ENCODE peak calls at places on chromosomes 11 and 22, in four cellular contexts. S is prostate gland, J is IMR-90, R is adrenal gland. I is an unnamed sample.
A peak's percentile ranks its signal among the peaks of the same experiment; 100 is the strongest.

GRCh38 chr22:26428515-26429457 is at the start of gene ASPHD2:
- DNase-seq in S (peak; percentile 48), J (peak; percentile 51), R (peak; percentile 29), I (peak; percentile 61)

GRCh38 chr11:70387564-70387963 is 10.8 kb upstream of the CTTN start:
- DNase-seq in S (no peak), J (no peak), R (no peak), I (no peak)

GRCh38 chr22:17283423-17283822 is 64.2 kb upstream of the ADA2 start:
- DNase-seq in S (no peak), J (no peak), R (no peak), I (no peak)

GRCh38 chr11:76159983-76160661 is 46.2 kb downstream of the WNT11 start:
- DNase-seq in S (no peak), J (no peak), R (no peak), I (no peak)

GRCh38 chr11:114317738-114318137 is 21.5 kb downstream of the NNMT start:
- DNase-seq in S (no peak), J (peak; percentile 67), R (no peak), I (peak; percentile 12)

GRCh38 chr22:41857160-41857859 is 24.4 kb downstream of the SREBF2 start:
- DNase-seq in S (peak; percentile 29), J (peak; percentile 72), R (peak; percentile 69), I (peak; percentile 71)

GRCh38 chr22:43262990-43263644 is 76.2 kb upstream of the TTLL12 start:
- DNase-seq in S (no peak), J (no peak), R (no peak), I (peak; percentile 42)

GRCh38 chr22:20494978-20495860 is at the start of gene KLHL22:
- DNase-seq in S (no peak), J (peak; percentile 26), R (peak; percentile 49), I (peak; percentile 86)

GRCh38 chr11:2688381-2689231 is 11.2 kb downstream of the KCNQ1OT1 start:
- DNase-seq in S (no peak), J (no peak), R (peak; percentile 8), I (no peak)

GRCh38 chr11:69297926-69298777 is 4.2 kb downstream of the MYEOV start:
- DNase-seq in S (peak; percentile 20), J (peak; percentile 82), R (peak; percentile 73), I (peak; percentile 23)

GRCh38 chr11:69467646-69468045 is 13.8 kb upstream of the LINC01488 start:
- DNase-seq in S (no peak), J (no peak), R (no peak), I (no peak)

GRCh38 chr22:49826603-49827306 is 918 bp downstream of the BRD1 start:
- DNase-seq in S (peak; percentile 33), J (peak; percentile 32), R (peak; percentile 60), I (peak; percentile 75)

GRCh38 chr11:112797653-112798293 is 163.4 kb upstream of the NCAM1 start:
- DNase-seq in S (no peak), J (no peak), R (peak; percentile 67), I (peak; percentile 14)

GRCh38 chr11:6606471-6607189 is 3.1 kb downstream of the ILK start:
- DNase-seq in S (peak; percentile 86), J (peak; percentile 95), R (peak; percentile 92), I (peak; percentile 52)

GRCh38 chr11:6601041-6601461 is 2.4 kb downstream of the RRP8 start:
- DNase-seq in S (peak; percentile 4), J (no peak), R (no peak), I (no peak)

GRCh38 chr11:6604081-6604626 is 580 bp downstream of the ILK start:
- DNase-seq in S (peak; percentile 35), J (peak; percentile 70), R (peak; percentile 61), I (peak; percentile 70)

GRCh38 chr11:6602096-6602940 is 1.1 kb downstream of the RRP8 start:
- DNase-seq in S (peak; percentile 3), J (no peak), R (no peak), I (peak; percentile 47)

GRCh38 chr11:6603287-6604080 is at the start of the genes ILK and RRP8:
- DNase-seq in S (peak; percentile 90), J (peak; percentile 86), R (peak; percentile 93), I (peak; percentile 91)
- TF ChIP-seq POLR2A in S (peak; percentile 81), J (peak; percentile 30), R (peak; percentile 69), I (peak; percentile 79)

GRCh38 chr11:59267738-59268475 is 55.2 kb upstream of the MPEG1 start:
- DNase-seq in S (no peak), J (no peak), R (no peak), I (no peak)
- TF ChIP-seq POLR2A in S (no peak), J (no peak), R (no peak), I (no peak)

GRCh38 chr11:134068829-134069425 is at the start of gene JAM3:
- DNase-seq in S (peak; percentile 90), J (peak; percentile 90), R (peak; percentile 97), I (peak; percentile 82)
- TF ChIP-seq POLR2A in S (peak; percentile 75), J (peak; percentile 69), R (peak; percentile 73), I (no peak)

DNA sequence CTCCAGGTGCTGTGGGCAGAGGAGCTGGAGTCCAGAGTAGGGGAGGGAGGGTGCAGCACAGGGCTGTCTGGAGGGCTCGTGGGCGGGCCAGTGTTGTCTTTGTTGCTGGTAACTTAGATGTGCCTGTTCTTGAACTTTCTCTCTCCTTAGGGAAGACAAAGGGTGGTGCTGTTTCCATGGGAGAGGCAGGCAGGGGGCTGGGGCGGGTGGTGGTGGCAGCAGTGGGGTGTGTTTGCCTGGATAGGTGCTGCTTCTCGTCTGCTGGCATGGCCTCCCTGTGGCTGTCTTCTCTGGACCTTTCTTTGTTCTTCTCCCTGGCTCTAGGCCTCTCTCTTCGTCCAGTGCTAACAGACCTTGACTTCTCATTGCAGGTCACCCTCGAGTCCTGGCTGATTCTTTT is 8.5 kb downstream of the SIDT2 start:
- DNase-seq in S (no peak), J (no peak), R (peak; percentile 8), I (no peak)
- TF ChIP-seq POLR2A in S (no peak), J (no peak), R (no peak), I (no peak)

GRCh38 chr11:19237381-19237780 is 3.4 kb downstream of the E2F8 start:
- DNase-seq in S (no peak), J (no peak), R (no peak), I (no peak)

GRCh38 chr11:19234428-19234827 is 6.3 kb downstream of the E2F8 start:
- DNase-seq in S (no peak), J (no peak), R (no peak), I (no peak)

GRCh38 chr11:19229671-19230070 is 11.1 kb downstream of the E2F8 start:
- DNase-seq in S (no peak), J (no peak), R (no peak), I (no peak)

GRCh38 chr11:19228956-19229355 is 11.8 kb downstream of the E2F8 start:
- DNase-seq in S (no peak), J (no peak), R (no peak), I (no peak)

DNA sequence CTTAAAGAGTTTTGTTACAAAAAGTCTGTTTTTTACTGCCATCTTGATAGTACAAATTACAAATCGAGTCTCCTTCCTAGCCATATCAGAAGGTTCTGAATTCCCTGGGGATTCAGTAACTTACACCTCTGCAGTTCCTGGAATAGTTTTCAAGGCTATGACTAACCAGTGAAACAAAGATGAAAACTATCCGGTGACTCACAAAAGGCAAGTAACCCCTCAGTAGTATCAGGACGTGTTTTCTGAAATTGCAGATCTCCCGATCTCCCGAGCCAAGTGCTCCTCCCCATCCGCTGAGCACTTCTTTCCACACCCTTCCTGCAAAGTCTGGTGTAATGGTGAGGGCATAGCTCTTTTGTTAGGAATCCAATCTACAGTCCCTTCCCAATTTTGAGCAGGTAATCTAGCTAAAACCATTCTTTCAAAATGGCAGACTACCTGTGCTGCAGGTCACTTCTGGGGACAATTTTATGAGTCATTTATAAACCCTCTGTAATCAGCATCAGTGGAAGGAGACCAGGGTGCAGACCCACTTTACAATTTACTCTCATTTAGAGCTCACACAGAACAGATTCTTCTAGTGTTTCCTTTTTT is 7.7 kb downstream of the E2F8 start:
- DNase-seq in S (no peak), J (peak; percentile 87), R (peak; percentile 33), I (no peak)
- TF ChIP-seq POLR2A in S (no peak), J (no peak), R (no peak), I (peak; percentile 32)

GRCh38 chr11:62542750-62543567 is 3.6 kb downstream of the AHNAK start:
- DNase-seq in S (peak; percentile 64), J (peak; percentile 70), R (peak; percentile 72), I (peak; percentile 88)

GRCh38 chr11:62538470-62539237 is 8.0 kb downstream of the AHNAK start:
- DNase-seq in S (no peak), J (no peak), R (no peak), I (no peak)

GRCh38 chr11:62539238-62539925 is 7.2 kb downstream of the AHNAK start:
- DNase-seq in S (no peak), J (peak; percentile 93), R (peak; percentile 77), I (peak; percentile 86)

GRCh38 chr11:62542111-62542745 is 4.4 kb downstream of the AHNAK start:
- DNase-seq in S (no peak), J (peak; percentile 23), R (no peak), I (no peak)

DNA sequence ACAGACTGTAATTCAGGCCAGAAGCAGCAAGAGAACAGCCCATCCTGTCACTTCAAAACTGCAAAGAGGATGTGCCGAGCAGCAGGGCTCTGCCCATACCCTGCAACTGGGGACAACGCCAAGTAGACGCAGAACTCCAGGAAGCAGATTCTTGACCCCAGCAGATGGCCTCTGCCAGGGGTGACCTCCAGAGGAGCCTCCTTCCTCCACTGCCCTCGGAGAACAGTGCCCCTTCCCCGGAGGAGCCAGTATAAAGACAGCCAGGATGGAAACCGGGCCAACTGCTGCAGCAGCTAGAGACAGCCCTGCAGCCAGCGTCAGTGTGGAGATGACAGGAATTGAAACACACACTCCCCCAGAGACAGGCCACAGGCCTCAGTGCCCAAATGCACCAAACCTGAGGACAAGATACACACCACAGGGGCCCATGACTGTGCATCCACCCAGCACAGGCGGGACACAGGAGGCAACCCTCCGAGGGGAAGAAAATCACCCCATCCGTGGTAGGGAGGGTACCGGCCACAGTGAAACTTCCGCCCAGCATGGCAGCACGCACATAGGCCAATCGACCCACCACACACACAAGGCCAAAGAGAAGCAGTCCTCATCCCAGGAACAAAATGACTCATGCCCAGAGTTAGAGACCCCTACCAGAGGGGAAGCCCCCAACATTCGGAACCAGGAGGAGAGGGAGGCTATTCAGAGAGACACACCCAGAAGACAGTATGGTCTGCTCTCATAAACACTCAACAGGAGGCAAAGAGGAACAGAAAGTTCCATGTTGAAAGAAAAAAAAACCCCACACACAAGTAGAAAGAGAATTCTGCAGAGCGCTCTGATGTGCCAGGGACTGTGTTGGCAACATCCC is 5.6 kb downstream of the AHNAK start:
- DNase-seq in S (no peak), J (peak; percentile 4), R (no peak), I (no peak)
- TF ChIP-seq POLR2A in S (no peak), J (no peak), R (no peak), I (no peak)

GRCh38 chr22:46792061-46792796 is 29.8 kb downstream of the TBC1D22A start:
- DNase-seq in S (no peak), J (no peak), R (no peak), I (no peak)

GRCh38 chr22:46794491-46794890 is 32.0 kb downstream of the TBC1D22A start:
- DNase-seq in S (no peak), J (no peak), R (no peak), I (no peak)

GRCh38 chr22:46794067-46794466 is 31.6 kb downstream of the TBC1D22A start:
- DNase-seq in S (no peak), J (no peak), R (no peak), I (no peak)

GRCh38 chr22:46792841-46793261 is 30.4 kb downstream of the TBC1D22A start:
- DNase-seq in S (no peak), J (no peak), R (no peak), I (no peak)

DNA sequence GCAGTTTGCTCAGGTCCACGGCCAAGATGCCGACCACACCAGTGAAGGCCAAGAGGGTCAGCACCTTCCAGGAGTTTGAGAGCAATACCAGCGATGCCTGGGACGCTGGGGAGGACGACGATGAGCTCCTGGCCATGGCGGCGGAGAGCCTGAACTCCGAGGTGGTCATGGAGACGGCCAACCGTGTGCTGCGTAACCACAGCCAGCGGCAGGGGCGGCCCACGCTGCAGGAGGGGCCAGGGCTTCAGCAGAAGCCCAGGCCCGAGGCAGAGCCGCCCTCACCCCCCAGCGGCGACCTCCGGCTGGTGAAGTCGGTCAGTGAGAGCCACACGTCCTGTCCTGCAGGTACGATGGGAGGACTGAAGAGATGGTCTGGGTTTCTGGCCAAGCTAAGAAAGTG is 31.0 kb downstream of the TBC1D22A start:
- DNase-seq in S (no peak), J (no peak), R (no peak), I (no peak)
- TF ChIP-seq POLR2A in S (no peak), J (no peak), R (no peak), I (no peak)